ENCODE peak calls at places on chromosomes 1 and 21, in five cellular contexts. N, M, X, G and W are unnamed samples.

GRCh38 chr1:119885903-119886783 is 10.2 kb downstream of the ADAM30 start:
- DNase-seq in N (peak; percentile 43), M (peak; percentile 63), X (peak; percentile 42), G (no peak), W (peak; percentile 74)

GRCh38 chr1:88998716-88999115 is 6.3 kb upstream of the KYAT3 start:
- DNase-seq in N (peak; percentile 78), M (peak; percentile 38), X (no peak), G (peak; percentile 41), W (no peak)

GRCh38 chr1:183306317-183307042 is 111.7 kb downstream of the NMNAT2 start:
- DNase-seq in N (no peak), M (no peak), X (no peak), G (peak; percentile 15), W (no peak)

GRCh38 chr1:224116131-224116530 is 2.2 kb downstream of the FBXO28 start:
- DNase-seq in N (peak; percentile 69), M (peak; percentile 10), X (no peak), G (peak; percentile 46), W (no peak)

GRCh38 chr1:231318568-231318967 is 19.1 kb downstream of the EXOC8 start:
- DNase-seq in N (no peak), M (no peak), X (no peak), G (no peak), W (no peak)

GRCh38 chr1:95126366-95126765 is 9.2 kb downstream of the TLCD4 start:
- DNase-seq in N (no peak), M (no peak), X (no peak), G (no peak), W (no peak)

GRCh38 chr1:74504125-74505065 is 8.0 kb downstream of the LRRC53 start:
- DNase-seq in N (peak; percentile 37), M (peak; percentile 47), X (no peak), G (no peak), W (no peak)

GRCh38 chr1:193229136-193229535 is 42.7 kb upstream of the B3GALT2 start:
- DNase-seq in N (peak; percentile 56), M (no peak), X (no peak), G (no peak), W (no peak)

GRCh38 chr1:55089683-55090082 is 50.3 kb downstream of the PCSK9 start:
- DNase-seq in N (peak; percentile 25), M (no peak), X (no peak), G (no peak), W (no peak)

GRCh38 chr1:93489756-93490155 is 41.8 kb downstream of the FNBP1L start:
- DNase-seq in N (no peak), M (no peak), X (no peak), G (no peak), W (no peak)

GRCh38 chr1:167593860-167594259 is 36.2 kb upstream of the RCSD1 start:
- DNase-seq in N (no peak), M (no peak), X (no peak), G (no peak), W (no peak)

GRCh38 chr1:2416403-2416802 is 4.0 kb upstream of the PEX10 start:
- DNase-seq in N (no peak), M (no peak), X (peak; percentile 9), G (no peak), W (peak; percentile 38)

GRCh38 chr1:2413495-2414296 is 1.3 kb upstream of the PEX10 start:
- DNase-seq in N (no peak), M (peak; percentile 22), X (peak; percentile 21), G (peak; percentile 46), W (no peak)

GRCh38 chr1:2415801-2416208 is 3.4 kb upstream of the PEX10 start:
- DNase-seq in N (no peak), M (no peak), X (peak; percentile 23), G (peak; percentile 65), W (peak; percentile 54)

GRCh38 chr1:2414297-2414958 is 2.1 kb upstream of the PEX10 start:
- DNase-seq in N (peak; percentile 63), M (peak; percentile 69), X (peak; percentile 77), G (peak; percentile 80), W (peak; percentile 79)

DNA sequence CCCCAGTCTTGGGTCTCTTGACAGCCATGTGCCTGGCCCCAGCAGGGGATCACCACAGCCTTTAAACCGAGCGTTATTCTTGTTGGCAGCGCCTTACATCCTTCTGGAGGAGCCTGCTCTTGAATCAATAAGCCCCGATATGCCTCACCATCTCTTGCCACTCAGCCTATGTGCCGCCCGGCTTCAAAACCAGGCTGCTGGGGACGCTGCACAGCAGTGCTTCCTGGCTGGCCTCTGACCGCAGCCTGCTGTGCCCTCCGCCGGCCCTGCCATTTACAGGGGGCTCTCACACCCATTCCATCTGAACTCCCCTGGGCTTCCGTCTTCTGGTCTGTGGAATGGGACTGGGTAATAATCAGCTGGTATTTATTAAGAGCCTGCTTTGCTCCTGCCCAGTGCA is 3.0 kb upstream of the PEX10 start:
- DNase-seq in N (no peak), M (no peak), X (peak; percentile 11), G (no peak), W (no peak)
- H3K4me3 ChIP-seq in N (no peak overlapping the region), M (no peak overlapping the region), X (no peak overlapping the region), G (peak overlapping the region; percentile 75), W (no peak overlapping the region)

DNA sequence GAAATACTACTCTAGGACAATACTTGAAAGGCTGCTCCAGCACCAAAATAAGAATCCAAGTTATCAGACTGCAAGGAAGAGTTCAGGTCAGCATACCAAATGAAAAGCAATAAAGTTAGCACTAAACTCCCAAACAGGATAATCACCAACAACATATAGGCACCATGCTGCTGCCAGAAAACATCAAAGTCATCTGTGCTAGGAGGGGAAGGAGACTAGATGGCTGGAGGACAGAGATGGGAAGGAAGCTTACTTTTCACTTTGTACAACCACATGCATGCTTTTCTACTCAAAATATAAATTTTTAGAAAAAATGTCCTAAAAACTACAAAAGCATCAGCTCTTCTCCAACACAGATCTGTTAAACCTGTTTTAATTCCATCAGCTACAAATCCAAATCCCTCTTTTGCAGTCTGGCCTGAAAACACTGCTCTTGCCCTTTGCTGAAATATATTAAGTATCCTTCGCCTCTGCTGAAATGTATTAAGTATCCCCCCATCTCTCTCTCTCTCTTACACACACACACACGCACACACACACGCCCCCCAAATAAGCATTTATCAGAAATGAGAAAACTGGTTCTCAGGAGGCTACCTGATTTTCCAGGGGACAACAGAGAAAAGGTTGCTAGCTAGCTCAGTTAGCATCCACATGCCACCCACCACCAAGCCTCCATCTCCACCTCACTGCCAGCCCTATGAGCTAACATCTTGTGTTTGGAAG is 1.5 kb downstream of the GATAD2B start:
- DNase-seq in N (no peak), M (no peak), X (no peak), G (no peak), W (no peak)
- H3K4me3 ChIP-seq in N (peak overlapping the region; percentile 88), M (peak overlapping the region; percentile 84), X (peak overlapping the region; percentile 75), G (peak overlapping the region; percentile 71), W (peak overlapping the region; percentile 90)

DNA sequence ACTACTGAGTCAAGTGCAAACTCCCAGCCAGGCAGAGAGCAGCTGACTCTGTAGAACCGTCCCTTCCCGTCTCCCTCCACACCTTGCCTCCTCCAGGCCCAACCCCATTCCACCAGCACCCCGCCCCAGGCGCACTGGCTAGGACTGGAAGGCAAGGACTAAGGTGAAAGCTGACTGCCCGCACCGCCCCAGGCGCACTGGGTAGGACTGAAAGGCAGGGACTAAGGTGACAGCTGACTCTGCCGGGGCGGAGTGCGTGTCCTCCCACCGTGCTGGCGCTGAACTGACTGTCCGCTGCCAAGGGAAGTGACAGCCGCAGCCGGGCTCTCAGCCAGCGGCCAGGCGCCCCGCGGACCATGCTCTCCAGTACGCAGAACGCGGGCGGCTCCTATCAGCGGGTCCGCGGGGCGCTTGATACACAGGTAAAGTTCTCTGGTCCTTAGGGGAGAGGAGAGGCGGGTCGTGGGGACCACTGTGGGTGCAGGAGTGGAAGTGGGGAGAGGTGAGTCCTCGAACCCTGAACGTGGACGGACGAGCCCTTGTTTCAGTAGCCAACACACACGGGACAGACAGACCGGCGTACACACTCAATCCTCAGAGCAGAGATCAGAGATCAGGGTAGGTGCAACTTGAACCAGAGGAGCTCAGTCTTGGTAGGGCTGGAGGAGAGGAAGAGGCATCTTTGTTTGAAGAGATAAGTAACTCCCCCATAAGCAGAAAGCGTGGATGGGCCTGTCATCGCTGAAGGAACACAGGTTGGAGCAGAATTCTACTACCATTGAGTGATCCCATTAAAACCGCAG is 58.0 kb downstream of the RBM11 start:
- DNase-seq in N (no peak), M (no peak), X (peak; percentile 71), G (no peak), W (peak; percentile 44)
- H3K4me3 ChIP-seq in N (no peak overlapping the region), M (peak overlapping the region; percentile 18), X (peak overlapping the region; percentile 24), G (no peak overlapping the region), W (peak overlapping the region; percentile 25)

DNA sequence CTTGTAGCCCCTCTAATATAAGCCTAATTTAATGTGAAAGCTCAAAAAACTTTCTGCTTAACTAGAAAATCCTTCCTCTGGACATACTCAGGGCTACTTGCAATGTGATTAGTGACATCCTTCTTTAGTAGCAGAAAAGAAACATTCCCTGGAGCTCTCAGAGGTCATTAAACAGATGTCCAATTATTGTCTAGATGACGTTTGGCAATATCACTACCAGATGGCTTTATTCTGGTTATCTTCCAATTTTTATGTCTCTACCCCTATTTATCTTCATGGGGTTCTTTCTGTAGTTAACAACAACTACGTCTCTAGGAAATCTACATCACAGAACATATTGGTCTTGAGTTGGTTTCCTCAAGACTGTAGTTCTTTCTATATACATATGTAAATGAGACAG is 44.2 kb downstream of the CTH start:
- DNase-seq in N (peak; percentile 28), M (no peak), X (no peak), G (no peak), W (no peak)
- H3K4me3 ChIP-seq in N (no peak overlapping the region), M (no peak overlapping the region), X (no peak overlapping the region), G (no peak overlapping the region), W (no peak overlapping the region)

DNA sequence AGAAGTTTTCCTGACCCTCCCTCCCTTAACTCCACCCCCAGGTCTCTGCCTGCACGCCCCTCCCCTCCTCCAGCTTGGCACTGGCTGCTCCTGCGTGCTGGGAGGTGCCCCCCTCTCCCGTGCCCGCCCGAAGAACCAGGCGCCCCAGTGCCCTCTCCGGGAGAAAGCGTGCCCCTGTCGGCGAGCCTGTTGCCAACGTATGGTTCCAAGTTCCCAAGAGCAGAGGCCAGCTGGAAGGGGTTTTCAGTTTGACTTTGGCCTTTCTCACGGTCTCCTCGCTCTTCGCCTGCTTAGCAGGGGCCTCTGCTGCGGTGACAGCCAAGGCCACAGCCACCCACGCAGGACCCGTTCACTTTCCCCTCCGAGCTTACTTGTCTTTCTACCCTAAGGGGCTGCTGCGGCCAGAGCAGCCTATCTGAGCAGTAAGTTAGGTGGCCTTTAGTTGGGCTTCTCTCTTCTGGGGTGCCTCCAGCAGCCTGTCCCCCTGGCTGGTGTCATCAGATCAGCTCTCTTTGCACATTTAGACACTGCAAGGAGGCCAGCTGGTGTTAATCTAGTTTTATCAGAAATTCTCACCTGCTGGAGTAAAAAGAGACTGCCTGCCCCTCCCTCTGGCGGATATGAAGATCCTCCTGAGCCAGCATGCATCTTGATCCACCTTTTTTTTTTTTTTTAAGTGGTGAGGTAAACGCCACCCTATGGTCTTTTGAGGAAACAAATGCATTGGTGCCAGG is 1.5 kb downstream of the STUM start:
- DNase-seq in N (no peak), M (no peak), X (peak; percentile 52), G (no peak), W (peak; percentile 68)
- H3K4me3 ChIP-seq in N (no peak overlapping the region), M (no peak overlapping the region), X (peak overlapping the region; percentile 57), G (no peak overlapping the region), W (peak overlapping the region; percentile 61)